ENCODE peak calls at places on chromosomes 5 and 9, in eight cellular contexts. J is stimulated activated CD4-positive, alpha-beta T cell treated with anti-CD3 and anti-CD28 coated beads, Interleukin-15, amount 100 ng/mL, for 24 hours; V is cardiac fibroblast; U is BJ; Z is HT1080; H is GM13976; L is effector CD4-positive, alpha-beta T cell; D is RWPE1. A is an unnamed sample.
A peak's percentile ranks its signal among the peaks of the same experiment; 100 is the strongest.

GRCh38 chr5:23482642-23483041 is 24.8 kb upstream of the PRDM9 start:
- DNase-seq in J (no peak), V (no peak), U (no peak), Z (no peak), H (no peak), L (no peak), D (no peak), A (no peak)

GRCh38 chr5:80254767-80255424 is 952 bp downstream of the SERINC5 start:
- DNase-seq in J (peak; percentile 51), V (peak; percentile 35), U (no peak), Z (no peak), H (no peak), L (no peak), D (peak; percentile 65), A (no peak)

GRCh38 chr5:159178978-159179377 is 30.4 kb downstream of the RNF145 start:
- DNase-seq in J (peak; percentile 44), V (peak; percentile 99), U (peak; percentile 85), Z (peak; percentile 97), H (no peak), L (no peak), D (peak; percentile 92), A (no peak)

GRCh38 chr9:84600739-84601138 is 68.8 kb upstream of the NTRK2 start:
- DNase-seq in J (no peak), V (no peak), U (no peak), Z (peak; percentile 6), H (no peak), L (no peak), D (no peak), A (no peak)

GRCh38 chr5:161105563-161105962 is 253.6 kb upstream of the ATP10B start:
- DNase-seq in J (no peak), V (peak; percentile 17), U (no peak), Z (peak; percentile 65), H (no peak), L (no peak), D (no peak), A (no peak)

GRCh38 chr5:178194026-178194425 is 6.9 kb upstream of the GMCL2 start:
- DNase-seq in J (no peak), V (no peak), U (no peak), Z (no peak), H (no peak), L (no peak), D (no peak), A (no peak)

GRCh38 chr9:108860354-108860753 is 1.7 kb upstream of the ACTL7A start:
- DNase-seq in J (no peak), V (peak; percentile 11), U (no peak), Z (no peak), H (no peak), L (no peak), D (no peak), A (no peak)

GRCh38 chr5:180137401-180138213 is 66.0 kb upstream of the RNF130 start:
- DNase-seq in J (no peak), V (no peak), U (no peak), Z (no peak), H (no peak), L (no peak), D (no peak), A (peak; percentile 16)

GRCh38 chr5:132492386-132492785 is 1.8 kb upstream of the IRF1 start:
- DNase-seq in J (peak; percentile 1), V (no peak), U (no peak), Z (no peak), H (no peak), L (no peak), D (no peak), A (no peak)

GRCh38 chr5:42952575-42952974 is 87.5 kb downstream of the ANXA2R start:
- DNase-seq in J (no peak), V (no peak), U (no peak), Z (no peak), H (no peak), L (no peak), D (no peak), A (no peak)

GRCh38 chr5:162567644-162568043 is 500.1 kb downstream of the GABRG2 start:
- DNase-seq in J (no peak), V (no peak), U (no peak), Z (no peak), H (no peak), L (no peak), D (no peak), A (no peak)

GRCh38 chr9:18473551-18474279 is at the start of gene ADAMTSL1:
- DNase-seq in J (no peak), V (peak; percentile 60), U (no peak), Z (no peak), H (no peak), L (no peak), D (no peak), A (peak; percentile 43)

GRCh38 chr9:35673132-35673997 is at the start of gene CA9:
- DNase-seq in J (no peak), V (no peak), U (no peak), Z (no peak), H (no peak), L (no peak), D (peak; percentile 60), A (peak; percentile 77)

GRCh38 chr9:115305543-115305942 is 187.6 kb upstream of the TNC start:
- DNase-seq in J (no peak), V (no peak), U (no peak), Z (no peak), H (no peak), L (no peak), D (no peak), A (no peak)

GRCh38 chr9:72292184-72292787 is 72.7 kb downstream of the ZFAND5 start:
- DNase-seq in J (no peak), V (peak; percentile 72), U (no peak), Z (peak; percentile 34), H (peak; percentile 49), L (no peak), D (no peak), A (no peak)

GRCh38 chr9:129962889-129963703 is 79.9 kb downstream of the FNBP1 start:
- DNase-seq in J (peak; percentile 74), V (peak; percentile 71), U (no peak), Z (peak; percentile 17), H (peak; percentile 73), L (peak; percentile 72), D (peak; percentile 64), A (no peak)

GRCh38 chr5:75466317-75466716 is 45.1 kb downstream of the CERT1 start:
- DNase-seq in J (no peak), V (no peak), U (no peak), Z (no peak), H (no peak), L (no peak), D (no peak), A (no peak)

GRCh38 chr9:22142681-22143080 is 133.6 kb upstream of the CDKN2B start:
- DNase-seq in J (no peak), V (peak; percentile 72), U (no peak), Z (peak; percentile 13), H (no peak), L (no peak), D (no peak), A (no peak)

GRCh38 chr5:169071-169727 is 22.1 kb upstream of the LRRC14B start:
- DNase-seq in J (no peak), V (peak; percentile 90), U (peak; percentile 89), Z (no peak), H (no peak), L (no peak), D (no peak), A (peak; percentile 82)

GRCh38 chr5:149177911-149178565 is 36.7 kb downstream of the ABLIM3 start:
- DNase-seq in J (no peak), V (no peak), U (no peak), Z (no peak), H (no peak), L (no peak), D (no peak), A (peak; percentile 31)

GRCh38 chr5:472656-473343 is 29.8 kb downstream of the EXOC3 start:
- DNase-seq in J (peak; percentile 93), V (peak; percentile 72), U (no peak), Z (peak; percentile 51), H (peak; percentile 99), L (peak; percentile 85), D (peak; percentile 95), A (peak; percentile 95)

GRCh38 chr9:130665431-130666392 is 1.3 kb downstream of the PRDM12 start:
- DNase-seq in J (no peak), V (no peak), U (no peak), Z (no peak), H (no peak), L (no peak), D (no peak), A (no peak)

GRCh38 chr9:23492126-23493002 is 333.7 kb downstream of the ELAVL2 start:
- DNase-seq in J (no peak), V (peak; percentile 29), U (no peak), Z (peak; percentile 68), H (no peak), L (no peak), D (peak; percentile 42), A (no peak)

GRCh38 chr5:153781325-153781724 is 257.4 kb downstream of the FAM114A2 start:
- DNase-seq in J (no peak), V (no peak), U (no peak), Z (no peak), H (no peak), L (no peak), D (no peak), A (no peak)

GRCh38 chr5:64838376-64838775 is 69.6 kb downstream of the CWC27 start:
- DNase-seq in J (no peak), V (peak; percentile 66), U (no peak), Z (no peak), H (no peak), L (no peak), D (no peak), A (no peak)

GRCh38 chr5:170150713-170151104 is 45.0 kb downstream of the FOXI1 start:
- DNase-seq in J (no peak), V (no peak), U (no peak), Z (no peak), H (no peak), L (no peak), D (no peak), A (no peak)

GRCh38 chr5:31986101-31986500 is 188.0 kb downstream of the GOLPH3 start:
- DNase-seq in J (no peak), V (no peak), U (no peak), Z (no peak), H (no peak), L (no peak), D (no peak), A (no peak)

GRCh38 chr5:59151162-59151889 is 568.5 kb downstream of the RAB3C start:
- DNase-seq in J (no peak), V (no peak), U (no peak), Z (no peak), H (no peak), L (no peak), D (no peak), A (no peak)

GRCh38 chr9:93587284-93587650 is 10.9 kb downstream of the PHF2 start:
- DNase-seq in J (no peak), V (no peak), U (no peak), Z (no peak), H (no peak), L (no peak), D (no peak), A (no peak)

GRCh38 chr5:108801776-108802175 is 54.1 kb downstream of the FER start:
- DNase-seq in J (no peak), V (peak; percentile 96), U (peak; percentile 72), Z (peak; percentile 88), H (no peak), L (no peak), D (peak; percentile 86), A (no peak)

GRCh38 chr9:136295055-136295454 is 8.8 kb downstream of the CCDC187 start:
- DNase-seq in J (no peak), V (no peak), U (no peak), Z (no peak), H (no peak), L (no peak), D (no peak), A (no peak)

GRCh38 chr5:36880761-36881160 is 4.2 kb downstream of the NIPBL start:
- DNase-seq in J (no peak), V (peak; percentile 17), U (no peak), Z (no peak), H (no peak), L (no peak), D (no peak), A (no peak)

GRCh38 chr9:109499631-109500120 is 1.6 kb upstream of the PTPN3 start:
- DNase-seq in J (no peak), V (peak; percentile 34), U (no peak), Z (peak; percentile 52), H (no peak), L (no peak), D (no peak), A (peak; percentile 82)

A was measured in left ventricle myocardium superior.